ENCODE peak calls at places on chromosomes 13 and 19, in four cellular contexts. B is tibial nerve, H is GM12892, N is lower leg skin. Z is an unnamed sample.

GRCh38 chr19:13181747-13182388 is 31.7 kb downstream of the IER2 start:
- DNase-seq in B (peak; percentile 50), H (no peak), N (peak; percentile 39), Z (peak; percentile 49)

GRCh38 chr13:83831796-83832195 is 50.5 kb downstream of the SLITRK1 start:
- DNase-seq in B (no peak), H (no peak), N (no peak), Z (no peak)

GRCh38 chr19:56076413-56076998 is 44.6 kb downstream of the ZNF787 start:
- DNase-seq in B (peak; percentile 78), H (no peak), N (no peak), Z (peak; percentile 89)

GRCh38 chr19:1744822-1745563 is 8.3 kb upstream of the ONECUT3 start:
- DNase-seq in B (no peak), H (no peak), N (no peak), Z (no peak)

GRCh38 chr19:43667524-43668405 is 2.2 kb downstream of the PLAUR start:
- DNase-seq in B (no peak), H (no peak), N (peak; percentile 40), Z (no peak)

GRCh38 chr19:3338541-3339181 is 27.7 kb upstream of the NFIC start:
- DNase-seq in B (no peak), H (peak; percentile 6), N (no peak), Z (no peak)

GRCh38 chr19:7456964-7457541 is 31.8 kb downstream of the PEX11G start:
- DNase-seq in B (no peak), H (no peak), N (no peak), Z (no peak)

GRCh38 chr13:88590574-88590973 is 919.4 kb downstream of the SLITRK5 start:
- DNase-seq in B (no peak), H (no peak), N (no peak), Z (no peak)

DNA sequence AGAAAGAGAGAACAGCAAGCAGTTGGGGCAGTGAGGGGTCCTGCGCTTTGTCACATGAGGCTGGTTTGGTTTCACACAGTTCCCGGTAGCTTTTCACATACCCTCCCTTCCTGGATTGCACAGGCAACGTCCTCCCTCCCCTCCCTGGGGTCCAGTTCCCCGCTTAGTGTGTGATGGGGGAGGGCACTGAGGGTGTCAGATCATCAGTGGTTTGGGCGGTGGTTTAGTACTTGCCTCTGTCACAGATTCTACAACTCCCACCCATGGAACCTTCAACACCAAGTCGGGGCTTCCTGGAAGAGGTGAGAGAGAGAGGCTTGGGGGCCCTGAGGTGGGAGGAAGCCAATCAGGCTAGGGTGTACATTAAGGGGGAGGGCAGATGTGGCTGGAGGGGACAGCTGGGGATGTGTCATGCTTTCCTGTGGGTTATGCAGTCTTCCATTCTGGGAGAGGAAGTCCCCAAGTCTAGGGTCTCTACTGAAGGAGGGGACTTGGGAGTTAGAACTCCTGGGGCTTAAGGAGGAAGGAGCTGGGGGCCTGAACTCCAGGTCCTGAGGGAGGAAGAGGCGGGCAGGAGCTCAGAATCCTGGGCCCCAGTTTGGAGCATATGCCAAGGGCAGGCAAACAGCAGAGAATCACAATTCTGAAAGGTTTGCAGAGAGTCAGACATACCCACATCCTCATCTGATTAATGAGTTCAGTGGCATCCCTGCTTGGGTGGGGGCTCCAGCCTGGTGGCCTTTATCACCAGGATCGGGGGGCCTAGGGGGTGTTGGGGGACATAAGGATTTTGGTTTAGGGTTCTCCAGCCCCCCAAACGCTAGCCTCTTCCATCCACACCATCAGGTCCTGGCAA is at the start of gene NKG7:
- DNase-seq in B (no peak), H (no peak), N (no peak), Z (no peak)
- TF ChIP-seq POLR2A in B (no peak), H (no peak), N (no peak), Z (no peak)

GRCh38 chr13:28544026-28544425 is 49.1 kb upstream of the FLT1 start:
- DNase-seq in B (no peak), H (no peak), N (no peak), Z (no peak)
- TF ChIP-seq POLR2A in B (no peak), H (no peak), N (no peak), Z (no peak)

GRCh38 chr19:47274891-47275865 is 493 bp downstream of the INAFM1 start:
- DNase-seq in B (no peak), H (peak; percentile 46), N (peak; percentile 53), Z (no peak)

GRCh38 chr19:47273313-47274070 is 1.2 kb upstream of the INAFM1 start:
- DNase-seq in B (peak; percentile 96), H (peak; percentile 98), N (peak; percentile 94), Z (peak; percentile 85)

GRCh38 chr19:47275866-47276461 is 1.3 kb downstream of the INAFM1 start:
- DNase-seq in B (peak; percentile 47), H (no peak), N (no peak), Z (no peak)

GRCh38 chr19:47272448-47273312 is 2.0 kb upstream of the INAFM1 start:
- DNase-seq in B (peak; percentile 47), H (peak; percentile 58), N (peak; percentile 51), Z (no peak)

GRCh38 chr19:47274071-47274890 is at the start of gene INAFM1:
- DNase-seq in B (peak; percentile 98), H (peak; percentile 93), N (peak; percentile 97), Z (peak; percentile 82)
- TF ChIP-seq POLR2A in B (peak; percentile 39), H (peak; percentile 47), N (no peak), Z (no peak)

GRCh38 chr13:39825886-39826285 is 170.4 kb downstream of the COG6 start:
- DNase-seq in B (no peak), H (no peak), N (no peak), Z (no peak)
- TF ChIP-seq POLR2A in B (no peak), H (no peak), N (no peak), Z (no peak)

DNA sequence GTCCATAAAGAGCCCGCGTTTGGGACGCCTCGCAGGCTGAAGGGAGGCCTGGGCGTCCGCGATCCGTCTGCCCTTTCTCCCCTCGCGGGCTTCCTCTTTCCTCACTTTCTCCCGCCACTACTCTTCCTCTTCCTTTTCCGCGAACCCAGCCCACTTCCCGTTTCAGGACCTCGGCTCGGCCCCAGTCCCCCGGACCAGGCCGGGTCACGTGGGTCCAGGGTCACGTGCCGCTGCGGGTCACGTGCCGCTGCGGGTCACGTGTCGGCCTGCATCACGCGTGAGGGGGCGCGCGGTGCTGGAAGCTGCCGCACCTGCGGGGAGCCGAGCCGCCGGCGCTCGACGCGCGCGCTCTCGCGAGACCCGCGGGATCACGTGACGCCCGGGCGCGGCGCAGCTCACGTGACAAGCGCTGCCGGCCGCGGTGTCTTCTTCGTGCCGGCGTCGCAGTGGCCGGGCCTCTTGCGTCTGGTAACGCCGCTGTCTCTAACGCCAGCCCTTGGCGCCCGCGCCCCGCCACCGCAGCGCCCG is at the start of gene LAMP1:
- DNase-seq in B (peak; percentile 99), H (peak; percentile 96), N (peak; percentile 96), Z (peak; percentile 99)
- TF ChIP-seq POLR2A in B (peak; percentile 59), H (peak; percentile 58), N (no peak), Z (peak; percentile 53)

DNA sequence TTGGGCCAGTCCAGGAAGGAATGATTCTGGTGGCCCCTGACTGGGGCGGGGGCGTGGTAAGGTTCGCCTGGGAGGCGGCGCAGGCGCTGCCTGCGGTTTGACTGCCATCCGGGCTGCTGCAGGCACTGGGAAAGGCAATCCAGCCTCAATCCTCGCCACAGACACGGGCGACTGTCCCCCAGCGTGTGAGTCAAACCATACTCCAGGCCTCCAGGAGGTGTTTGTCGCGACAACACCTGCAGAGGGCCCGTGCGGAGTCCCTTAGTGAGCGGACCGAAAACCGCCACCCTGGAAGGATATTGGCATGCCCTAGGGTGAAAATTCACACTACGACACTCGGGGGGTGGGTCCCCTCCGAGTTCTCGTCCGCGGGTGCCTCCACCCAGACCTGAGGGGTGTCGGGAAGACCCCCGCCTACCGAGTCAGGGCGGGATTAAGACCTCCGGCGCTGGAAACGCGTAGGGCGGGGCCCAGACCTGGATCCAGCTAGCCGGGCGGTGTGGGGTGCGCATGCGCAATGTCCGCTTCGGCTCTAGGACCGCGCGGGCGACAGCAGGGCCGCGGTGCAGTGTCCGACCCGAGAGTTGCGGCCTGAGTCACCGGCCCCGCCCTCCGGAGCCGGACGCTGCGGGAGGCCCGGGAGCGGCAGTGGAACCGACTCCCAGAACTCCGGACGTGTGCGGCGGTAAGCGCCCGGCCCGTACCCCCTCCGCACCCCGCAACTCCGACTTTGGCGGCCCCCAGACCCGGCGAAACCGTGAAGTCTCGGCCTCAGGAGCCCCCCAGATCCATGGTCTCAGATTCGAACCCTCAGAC is at the start of gene CAPNS1:
- DNase-seq in B (peak; percentile 87), H (peak; percentile 96), N (peak; percentile 95), Z (peak; percentile 98)
- TF ChIP-seq POLR2A in B (peak; percentile 95), H (peak; percentile 83), N (no peak), Z (peak; percentile 92)

Z was measured in H54.